ENCODE peak calls at places on chromosomes 5 and 9, in four cellular contexts. One of them, this sample, is unnamed.

GRCh38 chr5:151670074-151670686 is 16.5 kb downstream of the SPARC start:
- DNase-seq in nephron progenitor cell: no peak
- DNase-seq in activated CD8-positive, alpha-beta memory T cell treated with anti-CD3 and anti-CD28 coated beads, Interleukin-2, amount 50 U/mL, for 4 hours: no peak
- DNase-seq in activated CD4-positive, alpha-beta T cell treated with anti-CD3 and anti-CD28 coated beads for 36 hours: no peak
- DNase-seq in this sample: no peak

GRCh38 chr9:124754289-124754688 is 16.8 kb downstream of the NR6A1 start:
- DNase-seq in nephron progenitor cell: no peak
- DNase-seq in activated CD8-positive, alpha-beta memory T cell treated with anti-CD3 and anti-CD28 coated beads, Interleukin-2, amount 50 U/mL, for 4 hours: no peak
- DNase-seq in activated CD4-positive, alpha-beta T cell treated with anti-CD3 and anti-CD28 coated beads for 36 hours: no peak
- DNase-seq in this sample: no peak

GRCh38 chr5:111070272-111071134 is 1.0 kb upstream of the TSLP start:
- DNase-seq in nephron progenitor cell: peak
- DNase-seq in activated CD8-positive, alpha-beta memory T cell treated with anti-CD3 and anti-CD28 coated beads, Interleukin-2, amount 50 U/mL, for 4 hours: peak
- DNase-seq in activated CD4-positive, alpha-beta T cell treated with anti-CD3 and anti-CD28 coated beads for 36 hours: peak
- DNase-seq in this sample: peak

GRCh38 chr5:108536321-108536720 is 154.4 kb upstream of the FBXL17 start:
- DNase-seq in nephron progenitor cell: no peak
- DNase-seq in activated CD8-positive, alpha-beta memory T cell treated with anti-CD3 and anti-CD28 coated beads, Interleukin-2, amount 50 U/mL, for 4 hours: no peak
- DNase-seq in activated CD4-positive, alpha-beta T cell treated with anti-CD3 and anti-CD28 coated beads for 36 hours: no peak
- DNase-seq in this sample: no peak

GRCh38 chr9:5563417-5563815 is 53.1 kb downstream of the PDCD1LG2 start:
- DNase-seq in nephron progenitor cell: no peak
- DNase-seq in activated CD8-positive, alpha-beta memory T cell treated with anti-CD3 and anti-CD28 coated beads, Interleukin-2, amount 50 U/mL, for 4 hours: no peak
- DNase-seq in activated CD4-positive, alpha-beta T cell treated with anti-CD3 and anti-CD28 coated beads for 36 hours: no peak
- DNase-seq in this sample: no peak

GRCh38 chr9:108060165-108060564 is 570.6 kb upstream of the KLF4 start:
- DNase-seq in nephron progenitor cell: no peak
- DNase-seq in activated CD8-positive, alpha-beta memory T cell treated with anti-CD3 and anti-CD28 coated beads, Interleukin-2, amount 50 U/mL, for 4 hours: no peak
- DNase-seq in activated CD4-positive, alpha-beta T cell treated with anti-CD3 and anti-CD28 coated beads for 36 hours: no peak
- DNase-seq in this sample: no peak

GRCh38 chr5:156481741-156482140 is 154.8 kb downstream of the SGCD start:
- DNase-seq in nephron progenitor cell: no peak
- DNase-seq in activated CD8-positive, alpha-beta memory T cell treated with anti-CD3 and anti-CD28 coated beads, Interleukin-2, amount 50 U/mL, for 4 hours: no peak
- DNase-seq in activated CD4-positive, alpha-beta T cell treated with anti-CD3 and anti-CD28 coated beads for 36 hours: no peak
- DNase-seq in this sample: no peak

GRCh38 chr9:37899041-37899440 is 4.9 kb downstream of the SLC25A51 start:
- DNase-seq in nephron progenitor cell: no peak
- DNase-seq in activated CD8-positive, alpha-beta memory T cell treated with anti-CD3 and anti-CD28 coated beads, Interleukin-2, amount 50 U/mL, for 4 hours: no peak
- DNase-seq in activated CD4-positive, alpha-beta T cell treated with anti-CD3 and anti-CD28 coated beads for 36 hours: no peak
- DNase-seq in this sample: no peak

GRCh38 chr9:942805-943580 is 33.5 kb upstream of the DMRT3 start:
- DNase-seq in nephron progenitor cell: no peak
- DNase-seq in activated CD8-positive, alpha-beta memory T cell treated with anti-CD3 and anti-CD28 coated beads, Interleukin-2, amount 50 U/mL, for 4 hours: no peak
- DNase-seq in activated CD4-positive, alpha-beta T cell treated with anti-CD3 and anti-CD28 coated beads for 36 hours: no peak
- DNase-seq in this sample: no peak

GRCh38 chr9:83440641-83441040 is 97.6 kb downstream of the FRMD3 start:
- DNase-seq in nephron progenitor cell: no peak
- DNase-seq in activated CD8-positive, alpha-beta memory T cell treated with anti-CD3 and anti-CD28 coated beads, Interleukin-2, amount 50 U/mL, for 4 hours: no peak
- DNase-seq in activated CD4-positive, alpha-beta T cell treated with anti-CD3 and anti-CD28 coated beads for 36 hours: no peak
- DNase-seq in this sample: no peak

GRCh38 chr5:110075656-110076055 is 385.9 kb downstream of the MAN2A1 start:
- DNase-seq in nephron progenitor cell: no peak
- DNase-seq in activated CD8-positive, alpha-beta memory T cell treated with anti-CD3 and anti-CD28 coated beads, Interleukin-2, amount 50 U/mL, for 4 hours: no peak
- DNase-seq in activated CD4-positive, alpha-beta T cell treated with anti-CD3 and anti-CD28 coated beads for 36 hours: no peak
- DNase-seq in this sample: no peak

GRCh38 chr5:113505181-113505580 is 8.3 kb upstream of the YTHDC2 start:
- DNase-seq in nephron progenitor cell: no peak
- DNase-seq in activated CD8-positive, alpha-beta memory T cell treated with anti-CD3 and anti-CD28 coated beads, Interleukin-2, amount 50 U/mL, for 4 hours: no peak
- DNase-seq in activated CD4-positive, alpha-beta T cell treated with anti-CD3 and anti-CD28 coated beads for 36 hours: no peak
- DNase-seq in this sample: no peak

GRCh38 chr9:115262477-115262876 is 144.5 kb upstream of the TNC start:
- DNase-seq in nephron progenitor cell: no peak
- DNase-seq in activated CD8-positive, alpha-beta memory T cell treated with anti-CD3 and anti-CD28 coated beads, Interleukin-2, amount 50 U/mL, for 4 hours: no peak
- DNase-seq in activated CD4-positive, alpha-beta T cell treated with anti-CD3 and anti-CD28 coated beads for 36 hours: no peak
- DNase-seq in this sample: no peak

GRCh38 chr5:76622973-76623596 is at the start of gene F2RL2:
- DNase-seq in nephron progenitor cell: peak
- DNase-seq in activated CD8-positive, alpha-beta memory T cell treated with anti-CD3 and anti-CD28 coated beads, Interleukin-2, amount 50 U/mL, for 4 hours: no peak
- DNase-seq in activated CD4-positive, alpha-beta T cell treated with anti-CD3 and anti-CD28 coated beads for 36 hours: no peak
- DNase-seq in this sample: no peak

GRCh38 chr9:122991370-122991830 is 42.1 kb upstream of the GPR21 start:
- DNase-seq in nephron progenitor cell: no peak
- DNase-seq in activated CD8-positive, alpha-beta memory T cell treated with anti-CD3 and anti-CD28 coated beads, Interleukin-2, amount 50 U/mL, for 4 hours: peak
- DNase-seq in activated CD4-positive, alpha-beta T cell treated with anti-CD3 and anti-CD28 coated beads for 36 hours: peak
- DNase-seq in this sample: peak

GRCh38 chr5:150347003-150347402 is 10.5 kb upstream of the TCOF1 start:
- DNase-seq in nephron progenitor cell: no peak
- DNase-seq in activated CD8-positive, alpha-beta memory T cell treated with anti-CD3 and anti-CD28 coated beads, Interleukin-2, amount 50 U/mL, for 4 hours: no peak
- DNase-seq in activated CD4-positive, alpha-beta T cell treated with anti-CD3 and anti-CD28 coated beads for 36 hours: no peak
- DNase-seq in this sample: no peak

GRCh38 chr5:110757118-110757729 is 18.4 kb downstream of the SLC25A46 start:
- DNase-seq in nephron progenitor cell: peak
- DNase-seq in activated CD8-positive, alpha-beta memory T cell treated with anti-CD3 and anti-CD28 coated beads, Interleukin-2, amount 50 U/mL, for 4 hours: no peak
- DNase-seq in activated CD4-positive, alpha-beta T cell treated with anti-CD3 and anti-CD28 coated beads for 36 hours: peak
- DNase-seq in this sample: no peak

GRCh38 chr5:16713386-16713928 is 96.7 kb upstream of the RETREG1 start:
- DNase-seq in nephron progenitor cell: peak
- DNase-seq in activated CD8-positive, alpha-beta memory T cell treated with anti-CD3 and anti-CD28 coated beads, Interleukin-2, amount 50 U/mL, for 4 hours: no peak
- DNase-seq in activated CD4-positive, alpha-beta T cell treated with anti-CD3 and anti-CD28 coated beads for 36 hours: no peak
- DNase-seq in this sample: no peak

GRCh38 chr5:176792584-176793342 is 17.6 kb upstream of the UNC5A start:
- DNase-seq in nephron progenitor cell: no peak
- DNase-seq in activated CD8-positive, alpha-beta memory T cell treated with anti-CD3 and anti-CD28 coated beads, Interleukin-2, amount 50 U/mL, for 4 hours: no peak
- DNase-seq in activated CD4-positive, alpha-beta T cell treated with anti-CD3 and anti-CD28 coated beads for 36 hours: no peak
- DNase-seq in this sample: no peak

GRCh38 chr9:115594551-115594950 is 476.6 kb upstream of the TNC start:
- DNase-seq in nephron progenitor cell: no peak
- DNase-seq in activated CD8-positive, alpha-beta memory T cell treated with anti-CD3 and anti-CD28 coated beads, Interleukin-2, amount 50 U/mL, for 4 hours: no peak
- DNase-seq in activated CD4-positive, alpha-beta T cell treated with anti-CD3 and anti-CD28 coated beads for 36 hours: no peak
- DNase-seq in this sample: no peak

GRCh38 chr5:28580616-28581015 is 1542.2 kb upstream of the CDH9 start:
- DNase-seq in nephron progenitor cell: no peak
- DNase-seq in activated CD8-positive, alpha-beta memory T cell treated with anti-CD3 and anti-CD28 coated beads, Interleukin-2, amount 50 U/mL, for 4 hours: no peak
- DNase-seq in activated CD4-positive, alpha-beta T cell treated with anti-CD3 and anti-CD28 coated beads for 36 hours: no peak
- DNase-seq in this sample: no peak

GRCh38 chr5:43357067-43357466 is 43.9 kb upstream of the HMGCS1 start:
- DNase-seq in nephron progenitor cell: no peak
- DNase-seq in activated CD8-positive, alpha-beta memory T cell treated with anti-CD3 and anti-CD28 coated beads, Interleukin-2, amount 50 U/mL, for 4 hours: no peak
- DNase-seq in activated CD4-positive, alpha-beta T cell treated with anti-CD3 and anti-CD28 coated beads for 36 hours: no peak
- DNase-seq in this sample: no peak

GRCh38 chr9:75039804-75040203 is 11.7 kb upstream of the CARNMT1 start:
- DNase-seq in nephron progenitor cell: no peak
- DNase-seq in activated CD8-positive, alpha-beta memory T cell treated with anti-CD3 and anti-CD28 coated beads, Interleukin-2, amount 50 U/mL, for 4 hours: no peak
- DNase-seq in activated CD4-positive, alpha-beta T cell treated with anti-CD3 and anti-CD28 coated beads for 36 hours: peak
- DNase-seq in this sample: no peak

GRCh38 chr5:160315968-160316367 is 3.6 kb upstream of the CCNJL start:
- DNase-seq in nephron progenitor cell: no peak
- DNase-seq in activated CD8-positive, alpha-beta memory T cell treated with anti-CD3 and anti-CD28 coated beads, Interleukin-2, amount 50 U/mL, for 4 hours: no peak
- DNase-seq in activated CD4-positive, alpha-beta T cell treated with anti-CD3 and anti-CD28 coated beads for 36 hours: no peak
- DNase-seq in this sample: no peak

This sample was measured in activated effector memory CD4-positive, alpha-beta T cell treated with anti-CD3 and anti-CD28 coated beads, Interleukin-2, amount 50 U/mL, for 16 hours.